ENCODE peak calls at places on chromosomes 4 and X, in nine cellular contexts. W is activated T-cell treated with anti-CD3 and anti-CD28 coated beads, Interleukin-2, amount 50 U/mL, for 4 hours; C is SHP77; A is activated CD4-positive, alpha-beta T cell treated with anti-CD3 and anti-CD28 coated beads, Interleukin-2, amount 50 U/mL, for 48 hours; S is H7; I is cardiac fibroblast; F is naive thymus-derived CD8-positive, alpha-beta T cell; M is pons; P is putamen. Z is an unnamed sample.

GRCh38 chr4:98377626-98378025 is 116.4 kb downstream of the RAP1GDS1 start:
- DNase-seq in W (no peak), M (no peak), P (no peak), F (no peak), C (no peak), I (peak), S (no peak), A (no peak), Z (peak)

GRCh38 chrX:106391284-106391852 is 220.4 kb upstream of the RADX start:
- DNase-seq in A (no peak), M (peak), S (no peak), P (no peak), F (no peak), I (peak), C (no peak), W (no peak), Z (no peak)

GRCh38 chr4:160299608-160300007 is 1196.7 kb downstream of the RAPGEF2 start:
- DNase-seq in W (no peak), M (no peak), A (no peak), C (no peak), F (no peak), P (no peak), S (no peak), I (no peak), Z (no peak)

GRCh38 chr4:77146426-77147399 is 10.3 kb upstream of the CCNG2 start:
- DNase-seq in A (no peak), W (no peak), P (no peak), S (no peak), C (no peak), I (no peak), M (no peak), F (no peak), Z (no peak)

GRCh38 chr4:145153181-145153903 is 27.0 kb downstream of the OTUD4 start:
- DNase-seq in P (no peak), S (no peak), C (no peak), A (no peak), I (no peak), F (no peak), W (no peak), M (no peak), Z (no peak)

GRCh38 chr4:48669086-48669485 is 111.0 kb downstream of the FRYL start:
- DNase-seq in F (no peak), A (no peak), W (no peak), P (no peak), S (no peak), I (no peak), M (no peak), C (no peak), Z (no peak)

GRCh38 chr4:108045687-108046024 is 56.0 kb downstream of the HADH start:
- DNase-seq in P (no peak), S (no peak), A (no peak), I (peak), M (peak), F (peak), C (no peak), W (no peak), Z (no peak)

GRCh38 chr4:4995103-4995761 is 24.0 kb downstream of the CYTL1 start:
- DNase-seq in F (peak), P (peak), M (peak), A (peak), C (peak), I (peak), S (peak), W (no peak), Z (peak)

GRCh38 chrX:142686653-142687283 is 339.0 kb upstream of the SPANXN4 start:
- DNase-seq in C (no peak), I (no peak), A (no peak), F (no peak), P (no peak), W (no peak), M (no peak), S (no peak), Z (no peak)

GRCh38 chrX:115561605-115562491 is 874 bp downstream of the PLS3 start:
- DNase-seq in C (no peak), S (peak), M (peak), I (peak), A (peak), F (no peak), W (no peak), P (peak), Z (peak)

GRCh38 chr4:185390941-185391340 is 4.8 kb downstream of the LRP2BP start:
- DNase-seq in S (no peak), P (no peak), I (no peak), C (no peak), W (no peak), A (no peak), F (no peak), M (no peak), Z (no peak)

GRCh38 chrX:19785647-19786046 is 101.8 kb downstream of the SH3KBP1 start:
- DNase-seq in S (no peak), A (peak), F (no peak), I (no peak), C (no peak), W (no peak), P (no peak), M (no peak), Z (no peak)

GRCh38 chr4:57550143-57550542 is 440.0 kb upstream of the IGFBP7 start:
- DNase-seq in I (no peak), M (no peak), F (no peak), P (no peak), C (peak), A (no peak), W (no peak), S (no peak), Z (no peak)

GRCh38 chr4:103032575-103032974 is 13.1 kb upstream of the SLC9B1 start:
- DNase-seq in F (no peak), S (peak), C (peak), M (no peak), A (no peak), I (peak), P (no peak), W (no peak), Z (peak)

GRCh38 chr4:40990899-40991265 is 223.5 kb downstream of the APBB2 start:
- DNase-seq in A (no peak), I (no peak), P (no peak), C (no peak), W (no peak), M (no peak), S (no peak), F (no peak), Z (no peak)

GRCh38 chrX:129347291-129347690 is 176.0 kb downstream of the SMARCA1 start:
- DNase-seq in M (no peak), A (no peak), P (no peak), F (no peak), C (no peak), I (no peak), W (no peak), S (peak), Z (peak)

GRCh38 chr4:102343964-102344519 is 1.2 kb downstream of the SLC39A8 start:
- DNase-seq in S (peak), I (peak), M (no peak), W (peak), F (no peak), A (no peak), P (no peak), C (no peak), Z (no peak)

GRCh38 chr4:176238157-176238608 is 30.8 kb downstream of the ASB5 start:
- DNase-seq in M (no peak), S (no peak), C (no peak), I (peak), F (no peak), A (no peak), W (no peak), P (no peak), Z (peak)

GRCh38 chr4:92334716-92335350 is 31.1 kb downstream of the GRID2 start:
- DNase-seq in M (peak), P (peak), S (no peak), F (no peak), W (no peak), C (no peak), A (no peak), I (peak), Z (no peak)

GRCh38 chrX:25020391-25021131 is 4.8 kb upstream of the ARX start:
- DNase-seq in P (no peak), W (no peak), I (no peak), S (peak), C (no peak), M (no peak), A (no peak), F (peak), Z (peak)

GRCh38 chr4:69069085-69069484 is 27.2 kb upstream of the UGT2B7 start:
- DNase-seq in C (no peak), I (no peak), M (no peak), W (no peak), S (no peak), F (no peak), A (no peak), P (no peak), Z (no peak)

GRCh38 chr4:172619218-172619617 is 549.4 kb upstream of the GALNT7 start:
- DNase-seq in C (no peak), M (no peak), W (no peak), F (no peak), I (no peak), P (no peak), A (no peak), S (no peak), Z (no peak)

GRCh38 chrX:136754641-136755040 is 26.1 kb downstream of the ARHGEF6 start:
- DNase-seq in W (peak), M (peak), S (peak), C (no peak), I (peak), A (no peak), P (no peak), F (peak), Z (no peak)

GRCh38 chr4:59455751-59456150 is 1744.4 kb upstream of the ADGRL3 start:
- DNase-seq in C (no peak), I (no peak), A (no peak), W (no peak), S (no peak), P (no peak), M (no peak), F (no peak), Z (no peak)